ENCODE peak calls at places on chromosome 10, in four cellular contexts. One of them, this sample, is unnamed. For H3K79me1, the result is how much of the 10 kb centered on the place peaks cover.

GRCh38 chr10:29119374-29119773 is 169.5 kb upstream of the LYZL1 start:
- DNase-seq in IMR-90: peak
- DNase-seq in H9: peak
- DNase-seq in mesendoderm: peak
- DNase-seq in this sample: peak

GRCh38 chr10:79192677-79193003 is 123.9 kb downstream of the ZMIZ1 start:
- DNase-seq in IMR-90: peak
- DNase-seq in H9: no peak
- DNase-seq in mesendoderm: no peak
- DNase-seq in this sample: peak

GRCh38 chr10:3787816-3788215 is 2.8 kb upstream of the KLF6 start:
- DNase-seq in IMR-90: no peak
- DNase-seq in H9: peak
- DNase-seq in mesendoderm: peak
- DNase-seq in this sample: no peak

GRCh38 chr10:124497196-124497990 is 35.8 kb downstream of the LHPP start:
- DNase-seq in IMR-90: no peak
- DNase-seq in H9: no peak
- DNase-seq in mesendoderm: no peak
- DNase-seq in this sample: no peak

GRCh38 chr10:109928393-109928792 is 5.1 kb upstream of the XPNPEP1 start:
- DNase-seq in IMR-90: no peak
- DNase-seq in H9: no peak
- DNase-seq in mesendoderm: no peak
- DNase-seq in this sample: no peak

GRCh38 chr10:63719174-63719856 is 198.1 kb downstream of the REEP3 start:
- DNase-seq in IMR-90: no peak
- DNase-seq in H9: no peak
- DNase-seq in mesendoderm: no peak
- DNase-seq in this sample: no peak

GRCh38 chr10:70478191-70479160 is at the start of gene PALD1:
- DNase-seq in IMR-90: no peak
- DNase-seq in H9: peak
- DNase-seq in mesendoderm: peak
- DNase-seq in this sample: peak

GRCh38 chr10:397321-398068 is 262.2 kb downstream of the ZMYND11 start:
- DNase-seq in IMR-90: no peak
- DNase-seq in H9: no peak
- DNase-seq in mesendoderm: peak
- DNase-seq in this sample: no peak

GRCh38 chr10:129531195-129531968 is 64.3 kb downstream of the MGMT start:
- DNase-seq in IMR-90: peak
- DNase-seq in H9: no peak
- DNase-seq in mesendoderm: peak
- DNase-seq in this sample: peak

GRCh38 chr10:114307731-114308130 is 68.7 kb downstream of the VWA2 start:
- DNase-seq in IMR-90: no peak
- DNase-seq in H9: no peak
- DNase-seq in mesendoderm: no peak
- DNase-seq in this sample: peak

GRCh38 chr10:104309980-104310978 is 28.0 kb downstream of the ITPRIP start:
- DNase-seq in IMR-90: peak
- DNase-seq in H9: no peak
- DNase-seq in mesendoderm: no peak
- DNase-seq in this sample: peak

GRCh38 chr10:88660593-88660884 is 3.7 kb upstream of the LIPF start:
- DNase-seq in IMR-90: peak
- DNase-seq in H9: no peak
- DNase-seq in mesendoderm: no peak
- DNase-seq in this sample: no peak

GRCh38 chr10:86461963-86462804 is 59.4 kb downstream of the WAPL start:
- DNase-seq in IMR-90: no peak
- DNase-seq in H9: peak
- DNase-seq in mesendoderm: peak
- DNase-seq in this sample: no peak

GRCh38 chr10:93235686-93236085 is 162.0 kb downstream of the CYP26A1 start:
- DNase-seq in IMR-90: peak
- DNase-seq in H9: no peak
- DNase-seq in mesendoderm: no peak
- DNase-seq in this sample: peak

GRCh38 chr10:36172574-36172973 is 530.5 kb upstream of the FZD8 start:
- DNase-seq in IMR-90: peak
- DNase-seq in H9: no peak
- DNase-seq in mesendoderm: no peak
- DNase-seq in this sample: peak

GRCh38 chr10:129191848-129192247 is 275.2 kb upstream of the MGMT start:
- DNase-seq in IMR-90: no peak
- DNase-seq in H9: no peak
- DNase-seq in mesendoderm: no peak
- DNase-seq in this sample: no peak

GRCh38 chr10:29157321-29157720 is 131.5 kb upstream of the LYZL1 start:
- DNase-seq in IMR-90: no peak
- DNase-seq in H9: no peak
- DNase-seq in mesendoderm: no peak
- DNase-seq in this sample: no peak

GRCh38 chr10:14879055-14879800 is 562 bp downstream of the SUV39H2 start:
- DNase-seq in IMR-90: no peak
- DNase-seq in H9: no peak
- DNase-seq in mesendoderm: peak
- DNase-seq in this sample: no peak

GRCh38 chr10:20110435-20111119 is 294.3 kb downstream of the PLXDC2 start:
- DNase-seq in IMR-90: no peak
- DNase-seq in H9: no peak
- DNase-seq in mesendoderm: no peak
- DNase-seq in this sample: no peak

GRCh38 chr10:99630439-99630838 is 10.2 kb upstream of the SLC25A28 start:
- DNase-seq in IMR-90: peak
- DNase-seq in H9: no peak
- DNase-seq in mesendoderm: no peak
- DNase-seq in this sample: peak

GRCh38 chr10:27819781-27820531 is 74.3 kb upstream of the MKX start:
- DNase-seq in IMR-90: peak
- DNase-seq in H9: no peak
- DNase-seq in mesendoderm: no peak
- DNase-seq in this sample: peak

GRCh38 chr10:130739757-130740145 is 571.8 kb downstream of the TCERG1L start:
- DNase-seq in IMR-90: no peak
- DNase-seq in H9: no peak
- DNase-seq in mesendoderm: no peak
- DNase-seq in this sample: no peak

GRCh38 chr10:71963756-71964668 is at the start of gene CHST3:
- DNase-seq in IMR-90: peak
- DNase-seq in H9: peak
- DNase-seq in mesendoderm: peak
- DNase-seq in this sample: peak

GRCh38 chr10:3071405-3072198 is 4.3 kb downstream of the PFKP start:
- DNase-seq in IMR-90: peak
- DNase-seq in H9: no peak
- DNase-seq in mesendoderm: no peak
- DNase-seq in this sample: peak

GRCh38 chr10:1070939-1071338 is 14.8 kb downstream of the WDR37 start:
- DNase-seq in IMR-90: peak
- DNase-seq in H9: peak
- DNase-seq in mesendoderm: peak
- DNase-seq in this sample: peak

GRCh38 chr10:12628964-12629766 is 279.8 kb downstream of the CAMK1D start:
- DNase-seq in IMR-90: no peak
- DNase-seq in H9: no peak
- DNase-seq in mesendoderm: peak
- DNase-seq in this sample: no peak

GRCh38 chr10:101967713-101968112 is 88.3 kb downstream of the ARMH3 start:
- DNase-seq in IMR-90: peak
- DNase-seq in H9: no peak
- DNase-seq in mesendoderm: no peak
- DNase-seq in this sample: no peak

GRCh38 chr10:77541944-77542343 is 95.7 kb downstream of the KCNMA1 start:
- DNase-seq in IMR-90: no peak
- DNase-seq in H9: no peak
- DNase-seq in mesendoderm: no peak
- DNase-seq in this sample: no peak

GRCh38 chr10:34319197-34319846 is 495.8 kb downstream of the PARD3 start:
- DNase-seq in IMR-90: peak
- DNase-seq in H9: no peak
- DNase-seq in mesendoderm: peak
- DNase-seq in this sample: peak

GRCh38 chr10:78912361-78913218 is 156.2 kb upstream of the ZMIZ1 start:
- DNase-seq in IMR-90: no peak
- DNase-seq in H9: no peak
- DNase-seq in mesendoderm: no peak
- DNase-seq in this sample: no peak

GRCh38 chr10:86371116-86371515 is 4.5 kb upstream of the GRID1 start:
- DNase-seq in IMR-90: no peak
- DNase-seq in H9: peak
- DNase-seq in mesendoderm: no peak
- DNase-seq in this sample: no peak

GRCh38 chr10:70300908-70301597 is 17.2 kb upstream of the NPFFR1 start:
- DNase-seq in IMR-90: no peak
- DNase-seq in H9: no peak
- DNase-seq in mesendoderm: no peak
- DNase-seq in this sample: no peak

GRCh38 chr10:76306859-76307258 is 875.4 kb downstream of the LRMDA start:
- DNase-seq in IMR-90: peak
- DNase-seq in H9: no peak
- DNase-seq in mesendoderm: no peak
- DNase-seq in this sample: peak

GRCh38 chr10:47403401-47404318 is 19.6 kb upstream of the ZNF488 start:
- DNase-seq in IMR-90: peak
- DNase-seq in H9: peak
- DNase-seq in mesendoderm: peak
- DNase-seq in this sample: peak
- H3K79me1 ChIP-seq in IMR-90: under half
- H3K79me1 ChIP-seq in H9: under half
- H3K79me1 ChIP-seq in mesendoderm: under half
- H3K79me1 ChIP-seq in this sample: under half

GRCh38 chr10:59880976-59881510 is 25.3 kb downstream of the CCDC6 start:
- DNase-seq in IMR-90: no peak
- DNase-seq in H9: no peak
- DNase-seq in mesendoderm: peak
- DNase-seq in this sample: no peak

GRCh38 chr10:59887972-59888640 is 18.2 kb downstream of the CCDC6 start:
- DNase-seq in IMR-90: no peak
- DNase-seq in H9: no peak
- DNase-seq in mesendoderm: no peak
- DNase-seq in this sample: no peak

GRCh38 chr10:59887006-59887405 is 19.4 kb downstream of the CCDC6 start:
- DNase-seq in IMR-90: peak
- DNase-seq in H9: no peak
- DNase-seq in mesendoderm: no peak
- DNase-seq in this sample: no peak

GRCh38 chr10:59881640-59882039 is 24.7 kb downstream of the CCDC6 start:
- DNase-seq in IMR-90: no peak
- DNase-seq in H9: no peak
- DNase-seq in mesendoderm: no peak
- DNase-seq in this sample: no peak

GRCh38 chr10:59885430-59886134 is 20.8 kb downstream of the CCDC6 start:
- DNase-seq in IMR-90: no peak
- DNase-seq in H9: no peak
- DNase-seq in mesendoderm: peak
- DNase-seq in this sample: no peak
- H3K18ac ChIP-seq in IMR-90: no peak
- H3K18ac ChIP-seq in H9: no peak
- H3K18ac ChIP-seq in mesendoderm: no peak
- H3K18ac ChIP-seq in this sample: no peak

GRCh38 chr10:21363753-21364104 is 161.8 kb downstream of the SKIDA1 start:
- DNase-seq in IMR-90: no peak
- DNase-seq in H9: no peak
- DNase-seq in mesendoderm: peak
- DNase-seq in this sample: peak

GRCh38 chr10:21359202-21359601 is 166.3 kb downstream of the SKIDA1 start:
- DNase-seq in IMR-90: no peak
- DNase-seq in H9: no peak
- DNase-seq in mesendoderm: no peak
- DNase-seq in this sample: no peak

GRCh38 chr10:21364196-21365114 is 161.0 kb downstream of the SKIDA1 start:
- DNase-seq in IMR-90: peak
- DNase-seq in H9: peak
- DNase-seq in mesendoderm: peak
- DNase-seq in this sample: peak

GRCh38 chr10:21368022-21368582 is 157.4 kb downstream of the SKIDA1 start:
- DNase-seq in IMR-90: no peak
- DNase-seq in H9: no peak
- DNase-seq in mesendoderm: no peak
- DNase-seq in this sample: peak

GRCh38 chr10:21363087-21363752 is 162.3 kb downstream of the SKIDA1 start:
- DNase-seq in IMR-90: no peak
- DNase-seq in H9: no peak
- DNase-seq in mesendoderm: no peak
- DNase-seq in this sample: peak
- H3K79me1 ChIP-seq in IMR-90: under half
- H3K79me1 ChIP-seq in H9: under half
- H3K79me1 ChIP-seq in mesendoderm: under half
- H3K79me1 ChIP-seq in this sample: under half

DNA sequence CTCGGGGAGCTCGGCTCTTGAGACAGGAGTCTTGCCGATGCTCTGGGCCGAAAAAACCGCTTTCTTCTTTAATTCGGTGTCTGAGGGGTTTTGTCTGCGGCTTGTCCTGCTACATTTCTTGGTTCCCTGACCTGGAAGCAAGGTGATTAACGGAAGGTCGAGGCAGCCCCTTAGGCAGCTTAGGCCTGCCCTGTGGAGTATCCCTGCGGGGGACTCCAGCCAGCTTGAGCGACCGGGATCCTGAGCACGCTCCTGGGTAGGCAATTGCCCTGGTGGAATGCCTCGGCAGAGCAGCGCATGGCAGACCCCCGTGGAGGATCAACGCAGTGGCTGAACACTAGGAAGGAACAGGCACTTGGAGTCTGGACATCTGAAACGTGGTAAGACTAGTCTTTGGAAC is 30.5 kb upstream of the GHITM start:
- DNase-seq in IMR-90: no peak
- DNase-seq in H9: peak
- DNase-seq in mesendoderm: no peak
- DNase-seq in this sample: no peak
- H3K18ac ChIP-seq in IMR-90: no peak
- H3K18ac ChIP-seq in H9: no peak
- H3K18ac ChIP-seq in mesendoderm: no peak
- H3K18ac ChIP-seq in this sample: no peak